ENCODE peak calls at places on chromosomes 5 and 9, in six cellular contexts. One of them, this sample, is unnamed. For H3K4me1 and H3K27me3, the result is how much of the 10 kb centered on the place peaks cover.

GRCh38 chr9:126348911-126349550 is 22.4 kb downstream of the MVB12B start:
- DNase-seq in GM23248: no peak
- DNase-seq in lower lobe of right lung: no peak
- DNase-seq in keratinocyte: no peak
- DNase-seq in neuronal stem cell: no peak
- DNase-seq in heart left ventricle: no peak
- DNase-seq in this sample: no peak

GRCh38 chr5:132883261-132883834 is 9.9 kb downstream of the LEAP2 start:
- DNase-seq in GM23248: peak
- DNase-seq in lower lobe of right lung: no peak
- DNase-seq in keratinocyte: peak
- DNase-seq in neuronal stem cell: peak
- DNase-seq in heart left ventricle: peak
- DNase-seq in this sample: peak

GRCh38 chr5:133510634-133511262 is 101.6 kb downstream of the FSTL4 start:
- DNase-seq in GM23248: no peak
- DNase-seq in lower lobe of right lung: no peak
- DNase-seq in keratinocyte: no peak
- DNase-seq in neuronal stem cell: no peak
- DNase-seq in heart left ventricle: no peak
- DNase-seq in this sample: no peak

GRCh38 chr5:40405230-40405629 is 274.5 kb upstream of the PTGER4 start:
- DNase-seq in GM23248: no peak
- DNase-seq in lower lobe of right lung: no peak
- DNase-seq in keratinocyte: no peak
- DNase-seq in neuronal stem cell: no peak
- DNase-seq in heart left ventricle: no peak
- DNase-seq in this sample: no peak

GRCh38 chr5:58318468-58318867 is 141.4 kb downstream of the PLK2 start:
- DNase-seq in GM23248: peak
- DNase-seq in lower lobe of right lung: no peak
- DNase-seq in keratinocyte: no peak
- DNase-seq in neuronal stem cell: no peak
- DNase-seq in heart left ventricle: no peak
- DNase-seq in this sample: no peak

GRCh38 chr9:132384376-132384775 is 22.3 kb downstream of the TTF1 start:
- DNase-seq in GM23248: no peak
- DNase-seq in lower lobe of right lung: no peak
- DNase-seq in keratinocyte: no peak
- DNase-seq in neuronal stem cell: no peak
- DNase-seq in heart left ventricle: no peak
- DNase-seq in this sample: no peak

GRCh38 chr5:131587541-131587940 is 47.5 kb downstream of the RAPGEF6 start:
- DNase-seq in GM23248: peak
- DNase-seq in lower lobe of right lung: no peak
- DNase-seq in keratinocyte: no peak
- DNase-seq in neuronal stem cell: no peak
- DNase-seq in heart left ventricle: no peak
- DNase-seq in this sample: no peak

GRCh38 chr5:159581502-159582249 is 251.4 kb upstream of the IL12B start:
- DNase-seq in GM23248: peak
- DNase-seq in lower lobe of right lung: no peak
- DNase-seq in keratinocyte: peak
- DNase-seq in neuronal stem cell: no peak
- DNase-seq in heart left ventricle: peak
- DNase-seq in this sample: no peak

GRCh38 chr9:91180240-91180929 is 181.3 kb downstream of the AUH start:
- DNase-seq in GM23248: no peak
- DNase-seq in lower lobe of right lung: no peak
- DNase-seq in keratinocyte: no peak
- DNase-seq in neuronal stem cell: no peak
- DNase-seq in heart left ventricle: no peak
- DNase-seq in this sample: no peak

GRCh38 chr5:78569441-78569840 is 79.1 kb downstream of the LHFPL2 start:
- DNase-seq in GM23248: peak
- DNase-seq in lower lobe of right lung: peak
- DNase-seq in keratinocyte: no peak
- DNase-seq in neuronal stem cell: peak
- DNase-seq in heart left ventricle: no peak
- DNase-seq in this sample: no peak

GRCh38 chr9:101668466-101668865 is 70.0 kb downstream of the GRIN3A start:
- DNase-seq in GM23248: no peak
- DNase-seq in lower lobe of right lung: no peak
- DNase-seq in keratinocyte: no peak
- DNase-seq in neuronal stem cell: no peak
- DNase-seq in heart left ventricle: no peak
- DNase-seq in this sample: no peak

GRCh38 chr5:156380846-156381245 is 53.9 kb downstream of the SGCD start:
- DNase-seq in GM23248: peak
- DNase-seq in lower lobe of right lung: no peak
- DNase-seq in keratinocyte: no peak
- DNase-seq in neuronal stem cell: no peak
- DNase-seq in heart left ventricle: no peak
- DNase-seq in this sample: no peak

GRCh38 chr5:135063511-135064234 is 29.6 kb upstream of the PITX1 start:
- DNase-seq in GM23248: no peak
- DNase-seq in lower lobe of right lung: no peak
- DNase-seq in keratinocyte: no peak
- DNase-seq in neuronal stem cell: no peak
- DNase-seq in heart left ventricle: no peak
- DNase-seq in this sample: no peak

GRCh38 chr5:165209101-165209727 is 1703.8 kb downstream of the MAT2B start:
- DNase-seq in GM23248: peak
- DNase-seq in lower lobe of right lung: no peak
- DNase-seq in keratinocyte: no peak
- DNase-seq in neuronal stem cell: peak
- DNase-seq in heart left ventricle: no peak
- DNase-seq in this sample: no peak

GRCh38 chr5:54533541-54534179 is 16.1 kb downstream of the SNX18 start:
- DNase-seq in GM23248: peak
- DNase-seq in lower lobe of right lung: no peak
- DNase-seq in keratinocyte: no peak
- DNase-seq in neuronal stem cell: no peak
- DNase-seq in heart left ventricle: peak
- DNase-seq in this sample: no peak

GRCh38 chr5:32027717-32028321 is 146.3 kb downstream of the GOLPH3 start:
- DNase-seq in GM23248: peak
- DNase-seq in lower lobe of right lung: no peak
- DNase-seq in keratinocyte: no peak
- DNase-seq in neuronal stem cell: peak
- DNase-seq in heart left ventricle: peak
- DNase-seq in this sample: no peak

GRCh38 chr9:95877984-95878383 is 2.5 kb downstream of the ERCC6L2 start:
- DNase-seq in GM23248: no peak
- DNase-seq in lower lobe of right lung: no peak
- DNase-seq in keratinocyte: no peak
- DNase-seq in neuronal stem cell: no peak
- DNase-seq in heart left ventricle: no peak
- DNase-seq in this sample: no peak

GRCh38 chr9:99385814-99386279 is 163.8 kb downstream of the SEC61B start:
- DNase-seq in GM23248: peak
- DNase-seq in lower lobe of right lung: no peak
- DNase-seq in keratinocyte: no peak
- DNase-seq in neuronal stem cell: no peak
- DNase-seq in heart left ventricle: peak
- DNase-seq in this sample: no peak

GRCh38 chr5:20523099-20523498 is 535.1 kb upstream of the CDH18 start:
- DNase-seq in GM23248: no peak
- DNase-seq in lower lobe of right lung: no peak
- DNase-seq in keratinocyte: no peak
- DNase-seq in neuronal stem cell: no peak
- DNase-seq in heart left ventricle: no peak
- DNase-seq in this sample: no peak

GRCh38 chr5:64147849-64148441 is 17.7 kb upstream of the RNF180 start:
- DNase-seq in GM23248: peak
- DNase-seq in lower lobe of right lung: peak
- DNase-seq in keratinocyte: no peak
- DNase-seq in neuronal stem cell: peak
- DNase-seq in heart left ventricle: peak
- DNase-seq in this sample: no peak

GRCh38 chr5:40428129-40428528 is 251.6 kb upstream of the PTGER4 start:
- DNase-seq in GM23248: peak
- DNase-seq in lower lobe of right lung: no peak
- DNase-seq in keratinocyte: no peak
- DNase-seq in neuronal stem cell: no peak
- DNase-seq in heart left ventricle: no peak
- DNase-seq in this sample: no peak

GRCh38 chr5:83554133-83554532 is 82.6 kb downstream of the VCAN start:
- DNase-seq in GM23248: no peak
- DNase-seq in lower lobe of right lung: no peak
- DNase-seq in keratinocyte: no peak
- DNase-seq in neuronal stem cell: no peak
- DNase-seq in heart left ventricle: no peak
- DNase-seq in this sample: no peak

GRCh38 chr5:115838885-115839518 is 2.4 kb downstream of the ATG12 start:
- DNase-seq in GM23248: peak
- DNase-seq in lower lobe of right lung: no peak
- DNase-seq in keratinocyte: no peak
- DNase-seq in neuronal stem cell: peak
- DNase-seq in heart left ventricle: no peak
- DNase-seq in this sample: peak

GRCh38 chr5:124371121-124371706 is 375.2 kb downstream of the ZNF608 start:
- DNase-seq in GM23248: peak
- DNase-seq in lower lobe of right lung: no peak
- DNase-seq in keratinocyte: no peak
- DNase-seq in neuronal stem cell: no peak
- DNase-seq in heart left ventricle: no peak
- DNase-seq in this sample: no peak

GRCh38 chr5:154766558-154767281 is 11.5 kb downstream of the LARP1 start:
- DNase-seq in GM23248: no peak
- DNase-seq in lower lobe of right lung: no peak
- DNase-seq in keratinocyte: no peak
- DNase-seq in neuronal stem cell: no peak
- DNase-seq in heart left ventricle: no peak
- DNase-seq in this sample: no peak

GRCh38 chr5:154767537-154767936 is 12.4 kb downstream of the LARP1 start:
- DNase-seq in GM23248: peak
- DNase-seq in lower lobe of right lung: no peak
- DNase-seq in keratinocyte: no peak
- DNase-seq in neuronal stem cell: no peak
- DNase-seq in heart left ventricle: no peak
- DNase-seq in this sample: peak

GRCh38 chr5:154765396-154765925 is 10.3 kb downstream of the LARP1 start:
- DNase-seq in GM23248: no peak
- DNase-seq in lower lobe of right lung: no peak
- DNase-seq in keratinocyte: no peak
- DNase-seq in neuronal stem cell: no peak
- DNase-seq in heart left ventricle: no peak
- DNase-seq in this sample: no peak

GRCh38 chr5:154762700-154763099 is 7.5 kb downstream of the LARP1 start:
- DNase-seq in GM23248: no peak
- DNase-seq in lower lobe of right lung: no peak
- DNase-seq in keratinocyte: no peak
- DNase-seq in neuronal stem cell: no peak
- DNase-seq in heart left ventricle: no peak
- DNase-seq in this sample: no peak

GRCh38 chr5:154764967-154765366 is 9.8 kb downstream of the LARP1 start:
- DNase-seq in GM23248: no peak
- DNase-seq in lower lobe of right lung: no peak
- DNase-seq in keratinocyte: no peak
- DNase-seq in neuronal stem cell: no peak
- DNase-seq in heart left ventricle: no peak
- DNase-seq in this sample: no peak
- H3K4me1 ChIP-seq in GM23248: under half
- H3K4me1 ChIP-seq in lower lobe of right lung: half or more
- H3K4me1 ChIP-seq in keratinocyte: under half
- H3K4me1 ChIP-seq in neuronal stem cell: under half
- H3K4me1 ChIP-seq in heart left ventricle: half or more
- H3K4me1 ChIP-seq in this sample: half or more

DNA sequence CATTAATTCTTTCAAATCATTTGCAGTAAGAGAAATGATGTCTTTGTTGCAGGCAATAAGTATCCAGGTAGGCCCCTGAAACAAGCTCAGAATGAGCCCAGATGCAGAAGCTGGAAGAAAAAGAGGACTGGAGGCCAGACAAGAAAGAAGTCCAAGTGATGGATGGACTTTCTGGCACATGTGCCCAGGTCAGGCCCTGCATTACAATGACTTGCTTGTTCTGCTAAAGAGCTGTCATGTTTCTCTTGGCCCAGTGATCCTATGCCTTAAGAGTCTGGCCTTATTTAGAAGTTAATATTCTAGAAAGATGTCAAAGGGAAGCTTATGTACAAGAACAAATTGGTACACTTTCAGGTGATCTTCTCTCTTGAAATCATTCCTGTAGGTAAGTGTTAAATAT is 64.8 kb downstream of the DPYSL3 start:
- DNase-seq in GM23248: no peak
- DNase-seq in lower lobe of right lung: no peak
- DNase-seq in keratinocyte: no peak
- DNase-seq in neuronal stem cell: no peak
- DNase-seq in heart left ventricle: no peak
- DNase-seq in this sample: no peak
- H3K27ac ChIP-seq in GM23248: no peak
- H3K27ac ChIP-seq in lower lobe of right lung: no peak
- H3K27ac ChIP-seq in keratinocyte: no peak
- H3K27ac ChIP-seq in neuronal stem cell: no peak
- H3K27ac ChIP-seq in heart left ventricle: no peak
- H3K27ac ChIP-seq in this sample: no peak

GRCh38 chr5:88643315-88643714 is 239.7 kb downstream of the MEF2C start:
- DNase-seq in GM23248: no peak
- DNase-seq in lower lobe of right lung: no peak
- DNase-seq in keratinocyte: no peak
- DNase-seq in neuronal stem cell: no peak
- DNase-seq in heart left ventricle: no peak
- DNase-seq in this sample: no peak

GRCh38 chr5:88644676-88645075 is 238.3 kb downstream of the MEF2C start:
- DNase-seq in GM23248: no peak
- DNase-seq in lower lobe of right lung: no peak
- DNase-seq in keratinocyte: no peak
- DNase-seq in neuronal stem cell: no peak
- DNase-seq in heart left ventricle: no peak
- DNase-seq in this sample: no peak

GRCh38 chr5:88647901-88648300 is 235.1 kb downstream of the MEF2C start:
- DNase-seq in GM23248: no peak
- DNase-seq in lower lobe of right lung: no peak
- DNase-seq in keratinocyte: no peak
- DNase-seq in neuronal stem cell: no peak
- DNase-seq in heart left ventricle: no peak
- DNase-seq in this sample: no peak

DNA sequence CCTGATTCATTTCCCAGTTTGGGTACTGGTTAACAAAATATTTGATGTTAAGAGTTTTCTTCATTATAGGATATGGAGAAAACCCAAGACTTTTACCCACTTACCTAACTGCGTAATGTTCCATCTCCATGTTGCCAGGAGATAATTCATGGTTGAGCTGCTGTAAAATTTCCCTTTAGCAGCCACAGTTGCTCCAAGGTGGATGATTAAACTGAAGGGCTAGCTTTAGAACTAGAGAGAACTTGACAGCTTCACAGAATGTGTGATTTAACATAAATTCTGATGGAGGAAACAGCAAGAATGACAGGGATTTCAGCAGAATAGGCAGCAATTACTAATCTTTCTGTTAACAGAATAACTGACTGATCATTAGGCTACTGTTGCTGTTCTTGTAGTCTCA is 236.1 kb downstream of the MEF2C start:
- DNase-seq in GM23248: no peak
- DNase-seq in lower lobe of right lung: no peak
- DNase-seq in keratinocyte: no peak
- DNase-seq in neuronal stem cell: no peak
- DNase-seq in heart left ventricle: no peak
- DNase-seq in this sample: no peak
- H3K27me3 ChIP-seq in GM23248: under half
- H3K27me3 ChIP-seq in lower lobe of right lung: under half
- H3K27me3 ChIP-seq in keratinocyte: under half
- H3K27me3 ChIP-seq in neuronal stem cell: under half
- H3K27me3 ChIP-seq in heart left ventricle: under half
- H3K27me3 ChIP-seq in this sample: under half

GRCh38 chr9:124596172-124596839 is 89.1 kb upstream of the NR5A1 start:
- DNase-seq in GM23248: no peak
- DNase-seq in lower lobe of right lung: no peak
- DNase-seq in keratinocyte: no peak
- DNase-seq in neuronal stem cell: no peak
- DNase-seq in heart left ventricle: no peak
- DNase-seq in this sample: no peak
- H3K4me1 ChIP-seq in GM23248: under half
- H3K4me1 ChIP-seq in lower lobe of right lung: under half
- H3K4me1 ChIP-seq in keratinocyte: under half
- H3K4me1 ChIP-seq in neuronal stem cell: under half
- H3K4me1 ChIP-seq in heart left ventricle: under half
- H3K4me1 ChIP-seq in this sample: under half

This sample was measured in naive thymus-derived CD4-positive, alpha-beta T cell.